ENCODE peak calls at places on chromosomes 7 and 10, in six cellular contexts. One of them, this sample, is unnamed.

GRCh38 chr10:87861566-87861952 is 1.8 kb downstream of the KLLN start:
- DNase-seq in stimulated activated CD8-positive, alpha-beta memory T cell treated with anti-CD3 and anti-CD28 coated beads, Interleukin-12 subunit alpha, Interleukin-12 subunit beta, amount 100 ng/mL, for 4 hours: no peak
- DNase-seq in GOT3: peak; percentile 46
- DNase-seq in stomach: peak; percentile 88
- DNase-seq in Ammon's horn: peak; percentile 54
- DNase-seq in GM04503: no peak
- DNase-seq in this sample: no peak

GRCh38 chr7:154578351-154578750 is 424.6 kb downstream of the PAXIP1 start:
- DNase-seq in stimulated activated CD8-positive, alpha-beta memory T cell treated with anti-CD3 and anti-CD28 coated beads, Interleukin-12 subunit alpha, Interleukin-12 subunit beta, amount 100 ng/mL, for 4 hours: no peak
- DNase-seq in GOT3: no peak
- DNase-seq in stomach: no peak
- DNase-seq in Ammon's horn: no peak
- DNase-seq in GM04503: no peak
- DNase-seq in this sample: no peak

GRCh38 chr7:140888087-140888486 is 36.6 kb downstream of the BRAF start:
- DNase-seq in stimulated activated CD8-positive, alpha-beta memory T cell treated with anti-CD3 and anti-CD28 coated beads, Interleukin-12 subunit alpha, Interleukin-12 subunit beta, amount 100 ng/mL, for 4 hours: no peak
- DNase-seq in GOT3: no peak
- DNase-seq in stomach: no peak
- DNase-seq in Ammon's horn: no peak
- DNase-seq in GM04503: no peak
- DNase-seq in this sample: no peak

GRCh38 chr7:94761451-94761850 is 105.5 kb upstream of the SGCE start:
- DNase-seq in stimulated activated CD8-positive, alpha-beta memory T cell treated with anti-CD3 and anti-CD28 coated beads, Interleukin-12 subunit alpha, Interleukin-12 subunit beta, amount 100 ng/mL, for 4 hours: no peak
- DNase-seq in GOT3: no peak
- DNase-seq in stomach: no peak
- DNase-seq in Ammon's horn: no peak
- DNase-seq in GM04503: no peak
- DNase-seq in this sample: no peak

GRCh38 chr7:3109516-3109915 is 65.8 kb upstream of the CARD11 start:
- DNase-seq in stimulated activated CD8-positive, alpha-beta memory T cell treated with anti-CD3 and anti-CD28 coated beads, Interleukin-12 subunit alpha, Interleukin-12 subunit beta, amount 100 ng/mL, for 4 hours: no peak
- DNase-seq in GOT3: no peak
- DNase-seq in stomach: no peak
- DNase-seq in Ammon's horn: no peak
- DNase-seq in GM04503: no peak
- DNase-seq in this sample: no peak

GRCh38 chr10:104391969-104392296 is 38.3 kb downstream of the CFAP58 start:
- DNase-seq in stimulated activated CD8-positive, alpha-beta memory T cell treated with anti-CD3 and anti-CD28 coated beads, Interleukin-12 subunit alpha, Interleukin-12 subunit beta, amount 100 ng/mL, for 4 hours: no peak
- DNase-seq in GOT3: no peak
- DNase-seq in stomach: no peak
- DNase-seq in Ammon's horn: no peak
- DNase-seq in GM04503: no peak
- DNase-seq in this sample: no peak

GRCh38 chr7:85184599-85185354 is 2.1 kb downstream of the SEMA3D start:
- DNase-seq in stimulated activated CD8-positive, alpha-beta memory T cell treated with anti-CD3 and anti-CD28 coated beads, Interleukin-12 subunit alpha, Interleukin-12 subunit beta, amount 100 ng/mL, for 4 hours: no peak
- DNase-seq in GOT3: no peak
- DNase-seq in stomach: no peak
- DNase-seq in Ammon's horn: peak; percentile 6
- DNase-seq in GM04503: no peak
- DNase-seq in this sample: no peak

GRCh38 chr7:47188653-47189315 is 393.1 kb downstream of the TNS3 start:
- DNase-seq in stimulated activated CD8-positive, alpha-beta memory T cell treated with anti-CD3 and anti-CD28 coated beads, Interleukin-12 subunit alpha, Interleukin-12 subunit beta, amount 100 ng/mL, for 4 hours: no peak
- DNase-seq in GOT3: no peak
- DNase-seq in stomach: no peak
- DNase-seq in Ammon's horn: no peak
- DNase-seq in GM04503: no peak
- DNase-seq in this sample: no peak

GRCh38 chr10:79313911-79314439 is 33.3 kb upstream of the PPIF start:
- DNase-seq in stimulated activated CD8-positive, alpha-beta memory T cell treated with anti-CD3 and anti-CD28 coated beads, Interleukin-12 subunit alpha, Interleukin-12 subunit beta, amount 100 ng/mL, for 4 hours: no peak
- DNase-seq in GOT3: no peak
- DNase-seq in stomach: no peak
- DNase-seq in Ammon's horn: no peak
- DNase-seq in GM04503: no peak
- DNase-seq in this sample: no peak

GRCh38 chr7:69002416-69002815 is 595.9 kb upstream of the AUTS2 start:
- DNase-seq in stimulated activated CD8-positive, alpha-beta memory T cell treated with anti-CD3 and anti-CD28 coated beads, Interleukin-12 subunit alpha, Interleukin-12 subunit beta, amount 100 ng/mL, for 4 hours: no peak
- DNase-seq in GOT3: no peak
- DNase-seq in stomach: no peak
- DNase-seq in Ammon's horn: no peak
- DNase-seq in GM04503: peak; percentile 64
- DNase-seq in this sample: no peak

GRCh38 chr10:29841724-29842649 is 207.2 kb upstream of the SVIL start:
- DNase-seq in stimulated activated CD8-positive, alpha-beta memory T cell treated with anti-CD3 and anti-CD28 coated beads, Interleukin-12 subunit alpha, Interleukin-12 subunit beta, amount 100 ng/mL, for 4 hours: no peak
- DNase-seq in GOT3: no peak
- DNase-seq in stomach: peak; percentile 54
- DNase-seq in Ammon's horn: no peak
- DNase-seq in GM04503: no peak
- DNase-seq in this sample: no peak

GRCh38 chr7:94907420-94908203 is at the start of gene PPP1R9A:
- DNase-seq in stimulated activated CD8-positive, alpha-beta memory T cell treated with anti-CD3 and anti-CD28 coated beads, Interleukin-12 subunit alpha, Interleukin-12 subunit beta, amount 100 ng/mL, for 4 hours: no peak
- DNase-seq in GOT3: no peak
- DNase-seq in stomach: peak; percentile 58
- DNase-seq in Ammon's horn: peak; percentile 67
- DNase-seq in GM04503: no peak
- DNase-seq in this sample: no peak

GRCh38 chr7:50369408-50370026 is 65.0 kb downstream of the IKZF1 start:
- DNase-seq in stimulated activated CD8-positive, alpha-beta memory T cell treated with anti-CD3 and anti-CD28 coated beads, Interleukin-12 subunit alpha, Interleukin-12 subunit beta, amount 100 ng/mL, for 4 hours: no peak
- DNase-seq in GOT3: no peak
- DNase-seq in stomach: no peak
- DNase-seq in Ammon's horn: no peak
- DNase-seq in GM04503: no peak
- DNase-seq in this sample: no peak

GRCh38 chr7:157952841-157953645 is 616.2 kb downstream of the DNAJB6 start:
- DNase-seq in stimulated activated CD8-positive, alpha-beta memory T cell treated with anti-CD3 and anti-CD28 coated beads, Interleukin-12 subunit alpha, Interleukin-12 subunit beta, amount 100 ng/mL, for 4 hours: no peak
- DNase-seq in GOT3: no peak
- DNase-seq in stomach: no peak
- DNase-seq in Ammon's horn: no peak
- DNase-seq in GM04503: no peak
- DNase-seq in this sample: no peak

GRCh38 chr10:126431816-126432215 is 43.5 kb upstream of the ADAM12 start:
- DNase-seq in stimulated activated CD8-positive, alpha-beta memory T cell treated with anti-CD3 and anti-CD28 coated beads, Interleukin-12 subunit alpha, Interleukin-12 subunit beta, amount 100 ng/mL, for 4 hours: no peak
- DNase-seq in GOT3: no peak
- DNase-seq in stomach: no peak
- DNase-seq in Ammon's horn: no peak
- DNase-seq in GM04503: no peak
- DNase-seq in this sample: no peak

GRCh38 chr10:7789390-7789789 is 1.4 kb downstream of the ATP5F1C start:
- DNase-seq in stimulated activated CD8-positive, alpha-beta memory T cell treated with anti-CD3 and anti-CD28 coated beads, Interleukin-12 subunit alpha, Interleukin-12 subunit beta, amount 100 ng/mL, for 4 hours: no peak
- DNase-seq in GOT3: no peak
- DNase-seq in stomach: no peak
- DNase-seq in Ammon's horn: no peak
- DNase-seq in GM04503: no peak
- DNase-seq in this sample: no peak